ENCODE peak calls at places on chromosomes 3 and 15, in five cellular contexts. B, K, R, I and S are unnamed samples.

GRCh38 chr3:94101860-94102259 is 39.0 kb downstream of the NSUN3 start:
- DNase-seq in B (no peak), K (peak), R (peak), I (no peak), S (no peak)

GRCh38 chr3:141050913-141051632 is at the start of gene SPSB4:
- DNase-seq in B (no peak), K (peak), R (peak), I (no peak), S (peak)

GRCh38 chr3:172140499-172141391 is 101.4 kb downstream of the FNDC3B start:
- DNase-seq in B (no peak), K (peak), R (peak), I (no peak), S (peak)

GRCh38 chr3:64351713-64352595 is 126.7 kb upstream of the PRICKLE2 start:
- DNase-seq in B (no peak), K (peak), R (peak), I (no peak), S (peak)

GRCh38 chr3:183359036-183359435 is 69.4 kb downstream of the MCF2L2 start:
- DNase-seq in B (no peak), K (no peak), R (no peak), I (no peak), S (no peak)

GRCh38 chr15:48675436-48675835 is 29.9 kb upstream of the FBN1 start:
- DNase-seq in B (no peak), K (peak), R (no peak), I (no peak), S (no peak)

GRCh38 chr15:84947947-84948830 is 33.5 kb upstream of the PDE8A start:
- DNase-seq in B (no peak), K (peak), R (peak), I (no peak), S (peak)

GRCh38 chr3:65128346-65128745 is 440.5 kb upstream of the ADAMTS9 start:
- DNase-seq in B (no peak), K (no peak), R (no peak), I (no peak), S (no peak)

GRCh38 chr3:64141476-64141875 is 83.8 kb downstream of the PRICKLE2 start:
- DNase-seq in B (no peak), K (no peak), R (no peak), I (no peak), S (no peak)

GRCh38 chr3:167776144-167776685 is 40.7 kb downstream of the SERPINI1 start:
- DNase-seq in B (no peak), K (no peak), R (no peak), I (no peak), S (no peak)

GRCh38 chr3:36959821-36960220 is 15.0 kb upstream of the TRANK1 start:
- DNase-seq in B (no peak), K (peak), R (no peak), I (no peak), S (no peak)

GRCh38 chr15:61050844-61051569 is 178.1 kb downstream of the RORA start:
- DNase-seq in B (no peak), K (no peak), R (no peak), I (no peak), S (no peak)

GRCh38 chr15:97755726-97756125 is 204.8 kb upstream of the ARRDC4 start:
- DNase-seq in B (no peak), K (no peak), R (no peak), I (no peak), S (no peak)

GRCh38 chr3:11655188-11655928 is 11.6 kb upstream of the VGLL4 start:
- DNase-seq in B (no peak), K (no peak), R (no peak), I (no peak), S (no peak)

GRCh38 chr3:170355738-170356595 is 1.5 kb upstream of the SKIL start:
- DNase-seq in B (no peak), K (peak), R (peak), I (no peak), S (peak)

GRCh38 chr3:193743702-193744047 is 150.7 kb downstream of the OPA1 start:
- DNase-seq in B (no peak), K (no peak), R (no peak), I (no peak), S (no peak)

GRCh38 chr3:74561881-74562280 is 52.6 kb downstream of the CNTN3 start:
- DNase-seq in B (no peak), K (no peak), R (peak), I (no peak), S (peak)

GRCh38 chr3:161950318-161950717 is 453.7 kb downstream of the OTOL1 start:
- DNase-seq in B (no peak), K (no peak), R (no peak), I (no peak), S (no peak)

GRCh38 chr15:88695046-88695445 is 56.2 kb downstream of the ISG20 start:
- DNase-seq in B (no peak), K (peak), R (peak), I (no peak), S (no peak)

GRCh38 chr15:29612701-29613100 is 209.6 kb downstream of the TJP1 start:
- DNase-seq in B (no peak), K (peak), R (no peak), I (no peak), S (no peak)

GRCh38 chr15:28098360-28098765 is 752 bp downstream of the OCA2 start:
- DNase-seq in B (no peak), K (no peak), R (no peak), I (no peak), S (no peak)

GRCh38 chr3:177195941-177196472 is 1.3 kb downstream of the TBL1XR1 start:
- DNase-seq in B (no peak), K (no peak), R (peak), I (no peak), S (no peak)

GRCh38 chr15:91515188-91515754 is 338.2 kb upstream of the SLCO3A1 start:
- DNase-seq in B (no peak), K (peak), R (peak), I (no peak), S (peak)

GRCh38 chr3:69200384-69201068 is 78.1 kb upstream of the LMOD3 start:
- DNase-seq in B (peak), K (no peak), R (no peak), I (peak), S (no peak)

GRCh38 chr3:149282836-149283235 is 50.6 kb downstream of the TM4SF18 start:
- DNase-seq in B (no peak), K (no peak), R (no peak), I (no peak), S (no peak)